ENCODE peak calls at places on chromosomes 7 and 10, in seven cellular contexts. W, V, K, C, N, G and Y are unnamed samples.

GRCh38 chr10:27819781-27820531 is 74.3 kb upstream of the MKX start:
- DNase-seq in V (peak), G (peak), K (peak), N (peak), W (no peak), C (no peak), Y (no peak)

GRCh38 chr10:102040305-102040704 is 15.7 kb downstream of the ARMH3 start:
- DNase-seq in N (peak), W (no peak), V (no peak), K (peak), G (peak), C (no peak), Y (no peak)

GRCh38 chr10:122333037-122333436 is 41.5 kb upstream of the PLEKHA1 start:
- DNase-seq in N (no peak), G (peak), C (no peak), V (no peak), K (no peak), W (no peak), Y (no peak)

GRCh38 chr7:38953227-38953626 is 24.5 kb upstream of the POU6F2 start:
- DNase-seq in W (no peak), N (no peak), G (no peak), V (no peak), C (no peak), K (no peak), Y (no peak)

GRCh38 chr7:43195256-43195655 is 82.8 kb downstream of the HECW1 start:
- DNase-seq in V (no peak), W (no peak), K (no peak), G (no peak), N (no peak), C (no peak), Y (no peak)

GRCh38 chr7:72754312-72754711 is 73.7 kb downstream of the TYW1B start:
- DNase-seq in V (no peak), G (no peak), N (peak), K (peak), C (no peak), W (no peak), Y (no peak)

GRCh38 chr10:103600956-103601569 is 107.6 kb downstream of the NEURL1 start:
- DNase-seq in V (no peak), C (no peak), W (no peak), K (no peak), N (no peak), G (no peak), Y (no peak)

GRCh38 chr10:67788028-67788886 is 49.7 kb downstream of the DNAJC12 start:
- DNase-seq in V (peak), G (peak), K (peak), C (peak), W (peak), N (no peak), Y (no peak)

GRCh38 chr7:18573410-18574234 is 78.1 kb downstream of the HDAC9 start:
- DNase-seq in K (no peak), G (no peak), N (no peak), V (no peak), W (no peak), C (no peak), Y (no peak)

GRCh38 chr7:27168265-27168947 is 3.1 kb upstream of the HOXA9 start:
- DNase-seq in G (peak), W (no peak), N (no peak), V (peak), C (no peak), K (no peak), Y (no peak)
- H3K4me3 ChIP-seq in G (peak), W (no peak), N (no peak), V (no peak), C (no peak), K (no peak), Y (no peak)

DNA sequence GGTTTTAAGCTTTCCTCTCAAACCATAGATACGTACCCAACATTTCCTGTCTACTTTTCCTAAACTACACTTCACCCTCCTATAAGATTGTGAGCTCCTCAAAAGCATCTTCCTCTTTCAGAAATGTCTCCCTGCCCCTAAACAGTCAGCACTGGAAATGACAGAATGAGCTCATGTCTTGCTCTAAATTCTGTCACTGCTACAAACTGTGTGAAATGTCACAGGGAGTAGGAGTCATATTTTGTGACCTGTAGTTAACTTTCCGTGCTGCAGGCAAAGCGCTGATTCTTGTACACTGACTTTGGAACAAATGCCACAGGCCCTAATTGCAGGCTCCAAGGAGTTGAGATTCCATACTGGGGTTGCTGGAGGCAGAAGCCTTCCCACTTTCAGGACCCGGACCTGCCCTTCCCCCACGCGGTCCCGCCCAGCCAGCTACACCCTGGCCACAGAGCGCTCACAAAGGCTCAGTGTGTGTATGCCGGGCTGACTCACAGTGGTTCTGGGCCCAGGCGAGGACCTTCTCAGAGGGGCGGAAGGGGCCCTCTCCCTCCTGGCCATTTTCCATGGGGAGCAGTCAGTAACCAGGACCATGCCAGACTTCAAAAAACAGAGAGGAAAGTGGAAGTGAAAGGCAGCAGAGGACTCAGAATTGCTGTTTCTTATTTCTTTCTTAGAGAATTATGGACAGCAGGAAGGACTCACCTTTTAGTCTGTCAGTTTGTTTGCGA is 24.1 kb downstream of the SCD start:
- DNase-seq in V (peak), N (peak), W (peak), C (peak), G (peak), K (peak), Y (no peak)
- H3K4me3 ChIP-seq in V (no peak), N (no peak), W (peak), C (no peak), G (peak), K (no peak), Y (peak)

DNA sequence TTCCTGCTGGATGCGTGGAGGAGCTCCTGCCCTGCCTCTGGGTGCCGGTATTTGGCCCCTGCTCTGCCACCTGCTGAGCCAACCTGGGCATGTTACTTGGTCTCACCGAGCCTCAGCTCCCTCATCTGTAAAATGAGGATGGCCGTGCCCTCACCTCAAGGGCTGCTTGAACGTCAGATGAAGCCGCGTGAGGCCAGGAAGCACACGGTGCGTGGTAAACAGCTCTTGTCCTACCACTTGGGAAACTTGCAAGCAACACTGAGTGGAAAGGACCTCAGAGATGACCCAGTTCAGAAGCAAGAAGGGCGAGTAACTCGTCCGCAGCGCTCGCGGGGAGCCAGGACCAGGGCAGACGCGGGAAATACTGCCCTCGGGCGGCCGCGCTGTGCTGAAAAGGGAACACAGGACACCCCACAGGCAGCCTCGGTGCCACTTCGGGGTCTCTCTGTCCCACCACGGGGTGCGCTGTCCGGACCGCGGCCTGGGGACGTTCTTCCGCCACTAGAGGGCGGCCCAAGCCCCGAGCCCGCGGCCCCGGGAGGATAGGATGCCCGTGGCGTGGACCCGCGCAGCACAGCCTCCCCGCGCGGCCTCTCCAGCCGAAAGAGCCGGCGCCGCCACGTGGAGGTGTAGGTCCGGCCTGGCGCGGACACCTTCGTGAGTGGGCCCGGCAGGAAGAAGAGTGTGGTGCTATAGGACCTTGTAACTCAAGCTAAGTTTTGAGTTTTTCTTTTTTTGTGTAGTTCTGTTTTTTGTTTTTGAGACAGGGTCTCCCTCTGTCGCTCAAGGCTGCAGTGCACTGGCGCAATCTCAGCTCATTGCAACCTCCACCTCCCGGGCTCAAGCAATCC is 94.1 kb downstream of the PRKAG2 start:
- DNase-seq in N (peak), C (no peak), G (peak), W (peak), K (peak), V (peak), Y (no peak)
- H3K4me3 ChIP-seq in N (peak), C (no peak), G (peak), W (peak), K (no peak), V (no peak), Y (peak)

GRCh38 chr10:70578371-70578947 is 24.1 kb downstream of the PRF1 start:
- DNase-seq in V (no peak), K (peak), G (peak), C (peak), W (no peak), N (peak), Y (peak)

GRCh38 chr10:70575874-70576802 is 26.4 kb downstream of the PRF1 start:
- DNase-seq in W (no peak), N (no peak), K (peak), V (no peak), G (peak), C (peak), Y (peak)

GRCh38 chr10:70573599-70574506 is 28.7 kb downstream of the PRF1 start:
- DNase-seq in N (no peak), G (no peak), C (no peak), K (no peak), V (no peak), W (no peak), Y (no peak)

GRCh38 chr10:70576803-70577517 is 25.6 kb downstream of the PRF1 start:
- DNase-seq in G (peak), N (peak), W (no peak), C (no peak), K (no peak), V (no peak), Y (no peak)

GRCh38 chr10:70575486-70575873 is 27.1 kb downstream of the PRF1 start:
- DNase-seq in G (peak), K (no peak), W (no peak), C (no peak), V (no peak), N (no peak), Y (no peak)
- H3K4me3 ChIP-seq in G (no peak), K (no peak), W (no peak), C (no peak), V (no peak), N (no peak), Y (no peak)

DNA sequence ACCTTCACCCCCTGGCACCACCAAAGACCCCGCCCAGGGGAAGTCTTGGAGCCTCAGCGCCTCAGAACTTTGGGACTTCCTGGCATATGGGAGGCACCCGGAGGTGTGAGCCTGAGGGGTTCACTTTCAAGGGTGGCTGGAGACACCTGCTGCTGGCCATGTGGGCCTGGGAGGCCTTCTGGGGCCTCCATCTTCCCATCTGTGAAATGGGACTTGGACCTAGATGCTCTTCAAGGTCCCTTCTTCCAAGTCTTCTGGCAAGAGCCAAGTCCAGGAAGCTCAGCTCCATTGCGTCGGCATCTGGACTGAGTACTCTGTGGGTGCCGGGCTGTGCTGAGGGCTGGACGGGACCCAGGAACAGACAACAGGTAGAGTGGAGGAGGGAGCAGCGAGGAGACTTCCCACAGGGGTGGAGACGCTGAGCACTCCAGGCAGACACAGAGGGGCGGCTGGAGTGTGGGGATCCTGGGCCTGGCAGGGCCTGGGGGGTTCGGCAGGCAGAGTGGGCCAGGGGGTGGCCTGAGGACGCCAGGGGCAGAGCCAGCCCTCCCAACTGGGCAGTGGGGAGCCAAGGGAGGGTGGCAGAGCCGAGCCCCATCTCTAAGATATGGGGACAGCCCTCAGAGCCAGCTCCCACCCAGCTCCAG is 9.3 kb upstream of the LFNG start:
- DNase-seq in C (no peak), V (no peak), K (no peak), W (no peak), N (no peak), G (no peak), Y (no peak)
- H3K4me3 ChIP-seq in C (no peak), V (no peak), K (no peak), W (peak), N (no peak), G (no peak), Y (no peak)

DNA sequence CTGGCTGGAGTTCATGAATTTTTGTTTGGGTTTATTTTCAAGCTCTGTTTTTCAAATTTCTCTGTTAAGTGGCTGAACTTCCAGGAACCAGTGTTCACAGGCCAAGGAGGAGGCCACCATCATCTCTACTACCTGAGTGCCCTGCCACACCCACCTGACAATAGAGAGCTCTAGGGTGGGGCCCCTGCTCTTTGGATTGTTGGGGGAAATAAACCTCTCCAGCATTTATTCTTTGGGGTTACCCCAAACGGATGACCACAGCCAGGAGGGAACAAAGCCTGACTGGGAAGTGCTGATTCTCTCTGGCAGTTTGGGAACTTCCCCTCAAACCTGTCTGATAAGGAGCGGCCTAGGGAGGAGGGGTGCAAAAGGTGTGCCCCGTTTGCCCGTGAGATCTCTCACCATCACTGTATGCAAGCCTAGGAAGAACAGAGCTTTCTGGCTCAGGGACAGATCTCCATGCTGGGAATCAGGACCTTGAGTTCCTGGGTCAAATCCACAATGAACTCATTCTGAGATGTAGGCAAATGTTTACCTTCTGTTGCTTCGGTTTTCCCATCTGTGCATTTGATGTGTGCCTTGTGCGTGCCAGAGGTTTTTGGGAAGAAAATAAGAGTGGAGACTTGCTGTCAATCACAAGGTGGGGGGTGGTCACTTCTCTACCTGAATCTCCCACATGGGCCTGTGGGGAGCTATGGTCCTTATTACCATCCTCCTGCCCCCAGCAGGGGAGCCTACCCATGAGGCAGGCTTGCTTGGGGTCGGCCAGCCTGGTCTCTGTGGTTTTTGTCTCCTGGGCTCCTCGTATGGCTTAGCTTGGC is 27.7 kb upstream of the PDCD4 start:
- DNase-seq in C (no peak), W (no peak), G (no peak), N (no peak), K (no peak), V (no peak), Y (no peak)
- H3K4me3 ChIP-seq in C (no peak), W (no peak), G (no peak), N (no peak), K (no peak), V (no peak), Y (no peak)

DNA sequence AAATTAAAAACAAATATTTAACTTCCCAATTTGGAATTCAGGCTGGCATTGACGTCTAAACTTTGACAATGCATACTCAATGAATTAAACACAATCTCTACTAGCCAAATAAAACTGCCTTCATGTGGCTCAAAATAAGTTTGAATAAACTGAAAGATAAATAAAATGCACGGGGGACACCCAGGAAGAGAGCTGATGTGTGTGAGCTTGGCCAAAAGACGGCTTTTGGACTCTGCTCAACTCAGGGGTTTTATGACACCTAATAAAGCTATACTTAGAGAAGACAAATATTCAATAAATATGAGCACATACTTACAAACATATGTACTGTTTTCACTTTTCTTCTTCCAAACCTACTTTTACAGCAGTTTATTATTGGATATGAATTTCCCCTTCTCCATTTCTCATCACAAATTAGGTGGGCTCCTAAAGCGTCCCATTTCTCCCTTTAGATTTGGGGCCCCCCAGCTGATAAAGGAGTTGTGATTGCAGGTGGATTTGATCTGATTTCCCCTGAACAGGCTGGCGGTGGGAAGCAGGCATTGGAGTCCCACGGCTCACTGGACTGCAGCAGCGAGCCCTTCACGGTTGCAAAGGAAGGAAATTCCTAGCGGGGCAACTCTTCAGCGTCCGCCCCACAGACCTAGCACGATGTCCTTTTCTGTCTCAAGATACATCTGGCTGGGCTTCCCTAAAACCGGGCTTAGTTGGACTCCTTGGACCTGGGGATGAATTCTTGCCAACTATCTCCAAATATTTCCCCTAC is 79.6 kb downstream of the INSIG1 start:
- DNase-seq in G (no peak), V (no peak), C (no peak), N (no peak), W (no peak), K (no peak), Y (no peak)
- H3K4me3 ChIP-seq in G (peak), V (no peak), C (no peak), N (no peak), W (no peak), K (no peak), Y (no peak)

DNA sequence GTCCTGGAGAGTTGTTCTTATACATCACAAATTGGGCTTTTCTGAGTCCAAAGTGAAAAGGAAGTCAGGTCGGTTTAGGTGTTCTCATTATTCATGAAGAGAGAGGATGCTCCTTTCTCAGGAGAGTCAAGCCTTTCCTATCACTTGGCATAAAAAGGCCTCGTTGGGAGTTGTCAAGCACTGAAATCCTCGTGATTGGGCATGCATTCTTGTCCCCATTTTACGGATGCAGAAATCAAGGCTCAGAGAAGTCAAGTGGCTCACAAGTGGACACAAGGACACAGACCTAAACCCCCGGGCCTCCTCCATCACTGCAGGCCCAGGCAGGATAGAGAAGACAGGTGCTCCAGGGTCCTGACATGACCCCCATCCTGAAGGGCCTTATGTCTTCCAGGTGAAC is 8.5 kb downstream of the RBP3 start:
- DNase-seq in W (no peak), K (no peak), N (no peak), G (no peak), C (no peak), V (no peak), Y (no peak)
- H3K4me3 ChIP-seq in W (no peak), K (no peak), N (no peak), G (no peak), C (no peak), V (no peak), Y (no peak)